ENCODE peak calls at places on chromosomes 6 and 20, in five cellular contexts. One of them, this sample, is unnamed.
A peak's percentile ranks its signal among the peaks of the same experiment; 100 is the strongest.

GRCh38 chr6:27280540-27281000 is 31.5 kb downstream of the POM121L2 start:
- DNase-seq in SK-N-SH: no peak
- DNase-seq in A549: peak; percentile 40
- DNase-seq in HCT116: peak; percentile 35
- DNase-seq in HepG2: peak; percentile 10
- DNase-seq in this sample: no peak

GRCh38 chr6:166527849-166528248 is 58.6 kb downstream of the RAMACL start:
- DNase-seq in SK-N-SH: no peak
- DNase-seq in HCT116: no peak
- DNase-seq in A549: no peak
- DNase-seq in HepG2: no peak
- DNase-seq in this sample: no peak

GRCh38 chr20:3744806-3745685 is 12.6 kb downstream of the HSPA12B start:
- DNase-seq in HepG2: peak; percentile 74
- DNase-seq in SK-N-SH: peak; percentile 90
- DNase-seq in A549: peak; percentile 95
- DNase-seq in HCT116: peak; percentile 88
- DNase-seq in this sample: no peak

GRCh38 chr20:22770240-22770800 is 185.9 kb upstream of the FOXA2 start:
- DNase-seq in HepG2: no peak
- DNase-seq in A549: no peak
- DNase-seq in HCT116: no peak
- DNase-seq in SK-N-SH: no peak
- DNase-seq in this sample: no peak

GRCh38 chr6:166736606-166737005 is 109.6 kb upstream of the RPS6KA2 start:
- DNase-seq in SK-N-SH: no peak
- DNase-seq in A549: peak; percentile 46
- DNase-seq in HCT116: peak; percentile 64
- DNase-seq in HepG2: no peak
- DNase-seq in this sample: peak; percentile 59

GRCh38 chr6:75246386-75246785 is 2.8 kb upstream of the COX7A2 start:
- DNase-seq in HepG2: no peak
- DNase-seq in SK-N-SH: no peak
- DNase-seq in A549: no peak
- DNase-seq in HCT116: no peak
- DNase-seq in this sample: no peak

GRCh38 chr20:39264506-39265172 is 302.5 kb downstream of the DHX35 start:
- DNase-seq in HepG2: peak; percentile 63
- DNase-seq in SK-N-SH: peak; percentile 64
- DNase-seq in A549: peak; percentile 71
- DNase-seq in HCT116: peak; percentile 60
- DNase-seq in this sample: peak; percentile 71

GRCh38 chr6:2730353-2730752 is 20.4 kb downstream of the MYLK4 start:
- DNase-seq in HCT116: no peak
- DNase-seq in A549: no peak
- DNase-seq in SK-N-SH: no peak
- DNase-seq in HepG2: no peak
- DNase-seq in this sample: no peak

GRCh38 chr6:101391772-101392560 is 1.5 kb upstream of the GRIK2 start:
- DNase-seq in A549: no peak
- DNase-seq in HepG2: no peak
- DNase-seq in HCT116: no peak
- DNase-seq in SK-N-SH: no peak
- DNase-seq in this sample: no peak

GRCh38 chr6:8108031-8108660 is 5.8 kb upstream of the EEF1E1 start:
- DNase-seq in A549: peak; percentile 76
- DNase-seq in SK-N-SH: no peak
- DNase-seq in HepG2: peak; percentile 93
- DNase-seq in HCT116: peak; percentile 27
- DNase-seq in this sample: peak; percentile 99

GRCh38 chr20:62735331-62735821 is 26.7 kb downstream of the NTSR1 start:
- DNase-seq in HepG2: no peak
- DNase-seq in HCT116: peak; percentile 89
- DNase-seq in SK-N-SH: no peak
- DNase-seq in A549: no peak
- DNase-seq in this sample: no peak

GRCh38 chr6:36837686-36838085 is 1.6 kb downstream of the CPNE5 start:
- DNase-seq in HCT116: no peak
- DNase-seq in HepG2: no peak
- DNase-seq in SK-N-SH: no peak
- DNase-seq in A549: no peak
- DNase-seq in this sample: no peak

GRCh38 chr20:10710995-10711775 is 37.4 kb upstream of the JAG1 start:
- DNase-seq in HepG2: peak; percentile 97
- DNase-seq in SK-N-SH: no peak
- DNase-seq in HCT116: no peak
- DNase-seq in A549: peak; percentile 94
- DNase-seq in this sample: peak; percentile 32

GRCh38 chr6:136593748-136594490 is 43.7 kb upstream of the MAP7 start:
- DNase-seq in SK-N-SH: no peak
- DNase-seq in HepG2: peak; percentile 19
- DNase-seq in HCT116: peak; percentile 16
- DNase-seq in A549: peak; percentile 52
- DNase-seq in this sample: peak; percentile 100

DNA sequence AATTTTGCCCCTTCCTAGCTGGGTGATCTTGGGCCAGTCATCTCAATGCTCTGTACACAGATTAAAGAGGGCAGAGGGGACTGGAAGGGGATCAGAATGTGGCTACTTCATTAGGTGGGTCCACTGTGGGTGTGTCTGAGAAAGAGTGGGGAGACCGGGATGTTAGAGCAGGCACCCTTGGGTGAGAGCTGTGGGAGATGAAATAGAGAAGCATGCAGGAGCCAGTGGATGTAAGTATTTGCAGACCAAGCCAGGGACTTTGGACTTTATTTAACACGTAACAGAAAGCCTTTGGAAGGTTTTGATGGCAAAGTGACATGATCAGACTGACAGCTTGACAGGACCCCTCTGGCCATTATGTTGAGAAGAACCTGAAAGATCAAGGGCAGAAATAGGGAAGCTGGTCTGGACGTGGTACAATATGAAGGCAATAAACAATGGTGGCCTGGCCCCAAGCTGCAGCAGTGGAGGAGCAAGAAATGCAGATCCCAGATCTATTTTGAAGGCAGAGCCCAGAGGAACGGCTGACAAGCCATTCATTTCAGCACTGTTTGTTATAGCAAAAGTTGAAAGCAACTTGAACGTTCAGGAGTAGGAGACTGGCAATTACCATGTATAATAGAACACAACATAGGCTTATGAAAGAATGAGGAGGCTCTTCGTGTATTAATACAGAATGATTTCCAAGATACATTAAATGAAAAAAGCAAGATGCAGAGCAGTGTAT is 82.5 kb upstream of the ZNFX1 start:
- DNase-seq in HCT116: no peak
- DNase-seq in SK-N-SH: no peak
- DNase-seq in A549: no peak
- DNase-seq in HepG2: peak; percentile 81
- DNase-seq in this sample: no peak
- TF ChIP-seq RAD21 in HCT116: no peak
- TF ChIP-seq RAD21 in SK-N-SH: no peak
- TF ChIP-seq RAD21 in A549: no peak
- TF ChIP-seq RAD21 in HepG2: no peak
- TF ChIP-seq RAD21 in this sample: no peak

DNA sequence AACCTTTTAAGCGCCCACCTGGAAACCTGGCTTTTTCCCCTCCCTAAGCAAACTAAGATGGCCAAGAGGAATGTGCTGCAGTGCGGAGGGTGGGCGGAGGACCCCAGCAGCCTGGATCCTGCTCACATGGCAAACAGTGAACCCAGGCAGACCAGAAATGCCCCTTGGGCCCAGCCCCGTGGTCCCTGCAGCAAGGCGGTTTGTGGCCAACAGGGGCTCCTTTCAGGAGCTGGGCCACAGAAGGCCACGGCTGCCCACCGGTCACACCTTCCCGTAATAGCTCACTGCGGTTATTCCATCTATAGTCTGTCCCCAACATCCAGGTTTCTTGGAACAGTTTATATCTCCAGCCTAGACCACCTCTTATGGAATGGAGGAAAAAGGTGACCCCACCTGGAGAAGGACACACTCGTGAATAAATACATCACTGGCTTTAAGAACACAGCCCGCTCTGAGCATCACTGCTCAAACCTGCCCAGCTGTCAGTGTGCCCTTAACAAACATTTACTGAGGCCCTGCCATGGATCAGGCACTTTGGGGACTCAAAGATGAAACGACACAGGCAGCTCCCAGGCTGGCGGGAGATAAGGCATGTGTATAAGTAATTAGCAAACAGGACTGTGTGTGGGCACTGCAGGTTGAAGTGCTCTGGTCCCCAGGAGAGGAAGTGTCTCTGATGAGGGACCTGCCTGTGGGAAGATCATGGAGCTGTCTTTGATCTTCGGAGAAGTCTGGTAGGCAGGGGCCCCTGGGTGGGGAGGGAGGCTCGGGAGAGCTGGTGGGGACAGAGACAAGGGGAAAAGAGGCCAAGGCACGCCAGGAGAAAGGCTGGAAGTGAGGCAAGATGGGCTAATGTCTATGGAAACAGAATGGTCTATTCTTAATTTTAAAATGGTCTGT is 3.2 kb upstream of the TUBB1 start:
- DNase-seq in HCT116: no peak
- DNase-seq in SK-N-SH: peak; percentile 69
- DNase-seq in A549: no peak
- DNase-seq in HepG2: peak; percentile 97
- DNase-seq in this sample: no peak
- TF ChIP-seq RAD21 in HCT116: no peak
- TF ChIP-seq RAD21 in SK-N-SH: no peak
- TF ChIP-seq RAD21 in A549: no peak
- TF ChIP-seq RAD21 in HepG2: no peak
- TF ChIP-seq RAD21 in this sample: no peak

GRCh38 chr20:51712501-51713212 is 55.5 kb downstream of the ATP9A start:
- DNase-seq in A549: peak; percentile 66
- DNase-seq in HCT116: peak; percentile 15
- DNase-seq in SK-N-SH: peak; percentile 35
- DNase-seq in HepG2: peak; percentile 55
- DNase-seq in this sample: peak; percentile 39
- TF ChIP-seq RAD21 in A549: peak; percentile 69
- TF ChIP-seq RAD21 in HCT116: peak; percentile 76
- TF ChIP-seq RAD21 in SK-N-SH: peak; percentile 42
- TF ChIP-seq RAD21 in HepG2: peak; percentile 41
- TF ChIP-seq RAD21 in this sample: peak; percentile 55

DNA sequence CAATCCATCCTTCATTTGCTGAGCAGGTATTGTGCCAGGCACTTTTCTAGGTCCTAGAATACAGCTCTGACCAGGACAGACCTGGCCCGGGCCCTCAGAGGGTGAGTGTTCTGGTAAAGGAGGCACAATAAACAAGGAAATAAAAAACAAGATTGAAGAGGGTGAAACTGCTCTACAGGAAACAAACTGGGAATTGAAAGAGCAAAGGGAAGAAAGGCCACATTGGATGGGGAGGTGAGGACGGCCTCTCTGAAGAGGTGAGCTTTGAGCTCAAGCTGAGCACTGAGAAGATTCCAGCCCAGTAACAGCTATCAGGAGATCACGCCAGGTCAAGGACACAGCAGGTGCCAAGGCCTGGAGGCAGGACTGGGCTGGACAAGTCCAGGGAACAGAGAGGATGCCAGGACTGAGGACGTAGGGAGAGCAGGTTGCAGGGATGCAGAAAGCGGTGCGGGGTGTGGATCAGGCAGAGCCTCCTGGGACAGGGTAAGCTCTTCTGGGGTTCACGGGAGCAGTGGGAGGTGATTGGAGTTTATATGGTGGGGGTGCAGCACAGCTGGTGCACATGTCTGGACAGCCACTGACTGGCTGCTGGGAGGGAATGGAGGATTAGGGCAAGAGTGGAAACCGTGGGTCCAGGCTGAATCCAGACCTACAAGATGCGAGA is 433.3 kb downstream of the PREX1 start:
- DNase-seq in SK-N-SH: no peak
- DNase-seq in HepG2: peak; percentile 71
- DNase-seq in HCT116: no peak
- DNase-seq in A549: no peak
- DNase-seq in this sample: no peak
- TF ChIP-seq RAD21 in SK-N-SH: no peak
- TF ChIP-seq RAD21 in HepG2: no peak
- TF ChIP-seq RAD21 in HCT116: no peak
- TF ChIP-seq RAD21 in A549: no peak
- TF ChIP-seq RAD21 in this sample: no peak